ENCODE peak calls at places on chromosomes 11 and 22, in ten cellular contexts. S, L, Z, P, B, T, H, Q, M and F are unnamed samples.

GRCh38 chr11:1934326-1935155 is 12.6 kb upstream of the MRPL23 start:
- DNase-seq in S (no peak), L (no peak), Z (no peak), P (no peak), B (no peak), T (no peak), H (peak; percentile 43), Q (no peak), M (no peak), F (no peak)

GRCh38 chr11:111456859-111457730 is 55.1 kb downstream of the BTG4 start:
- DNase-seq in S (no peak), L (no peak), Z (no peak), P (no peak), B (no peak), T (no peak), H (no peak), Q (no peak), M (no peak), F (no peak)

GRCh38 chr11:90635145-90635544 is 412.3 kb upstream of the CHORDC1 start:
- DNase-seq in S (no peak), L (no peak), Z (no peak), P (no peak), B (no peak), T (no peak), H (no peak), Q (no peak), M (no peak), F (no peak)

GRCh38 chr22:16964366-16964765 is 43.7 kb downstream of the GAB4 start:
- DNase-seq in S (no peak), L (no peak), Z (no peak), P (peak; percentile 5), B (no peak), T (no peak), H (no peak), Q (no peak), M (no peak), F (no peak)

GRCh38 chr11:93528757-93529639 is 14.2 kb downstream of the SMCO4 start:
- DNase-seq in S (no peak), L (no peak), Z (no peak), P (peak; percentile 33), B (peak; percentile 31), T (no peak), H (no peak), Q (no peak), M (no peak), F (no peak)

GRCh38 chr11:33296695-33297094 is 39.5 kb downstream of the HIPK3 start:
- DNase-seq in S (no peak), L (no peak), Z (no peak), P (no peak), B (no peak), T (no peak), H (no peak), Q (no peak), M (no peak), F (no peak)

GRCh38 chr22:22176929-22177616 is 67.5 kb upstream of the VPREB1 start:
- DNase-seq in S (no peak), L (no peak), Z (no peak), P (peak; percentile 3), B (no peak), T (no peak), H (no peak), Q (no peak), M (no peak), F (no peak)

GRCh38 chr11:109423114-109423859 is 1.3 kb downstream of the C11orf87 start:
- DNase-seq in S (no peak), L (no peak), Z (no peak), P (peak; percentile 49), B (no peak), T (no peak), H (no peak), Q (no peak), M (peak; percentile 2), F (no peak)

GRCh38 chr11:33936745-33937612 is 45.1 kb upstream of the LMO2 start:
- DNase-seq in S (no peak), L (no peak), Z (no peak), P (peak; percentile 47), B (peak; percentile 67), T (peak; percentile 83), H (no peak), Q (peak; percentile 62), M (no peak), F (peak; percentile 54)

GRCh38 chr22:43957871-43958270 is 2.6 kb downstream of the SAMM50 start:
- DNase-seq in S (no peak), L (no peak), Z (peak; percentile 15), P (no peak), B (no peak), T (peak; percentile 19), H (no peak), Q (no peak), M (no peak), F (no peak)

GRCh38 chr22:39303358-39303757 is 16.1 kb downstream of the RPL3 start:
- DNase-seq in S (no peak), L (no peak), Z (no peak), P (no peak), B (no peak), T (no peak), H (peak; percentile 84), Q (no peak), M (no peak), F (peak; percentile 89)

GRCh38 chr11:61964941-61965282 is 2.5 kb downstream of the FTH1 start:
- DNase-seq in S (no peak), L (no peak), Z (no peak), P (no peak), B (no peak), T (no peak), H (no peak), Q (no peak), M (no peak), F (no peak)

GRCh38 chr11:65384301-65384889 is 1.9 kb upstream of the SLC25A45 start:
- DNase-seq in S (no peak), L (no peak), Z (peak; percentile 78), P (no peak), B (peak; percentile 52), T (no peak), H (no peak), Q (no peak), M (peak; percentile 32), F (no peak)

GRCh38 chr11:92932023-92932422 is 37.4 kb upstream of the MTNR1B start:
- DNase-seq in S (no peak), L (no peak), Z (no peak), P (no peak), B (no peak), T (no peak), H (no peak), Q (no peak), M (no peak), F (no peak)

GRCh38 chr11:3159296-3160190 is 5.6 kb downstream of the OSBPL5 start:
- DNase-seq in S (no peak), L (no peak), Z (no peak), P (no peak), B (peak; percentile 69), T (peak; percentile 93), H (peak; percentile 60), Q (peak; percentile 81), M (no peak), F (no peak)

GRCh38 chr11:103202048-103202651 is 92.9 kb downstream of the DYNC2H1 start:
- DNase-seq in S (no peak), L (no peak), Z (peak; percentile 74), P (peak; percentile 46), B (no peak), T (no peak), H (no peak), Q (no peak), M (no peak), F (no peak)

GRCh38 chr22:30829901-30830550 is 135.4 kb downstream of the OSBP2 start:
- DNase-seq in S (peak; percentile 35), L (no peak), Z (peak; percentile 97), P (no peak), B (no peak), T (no peak), H (no peak), Q (no peak), M (no peak), F (peak; percentile 29)

GRCh38 chr11:725624-726202 is 19.7 kb downstream of the EPS8L2 start:
- DNase-seq in S (no peak), L (no peak), Z (no peak), P (peak; percentile 48), B (no peak), T (no peak), H (peak; percentile 57), Q (no peak), M (peak; percentile 31), F (no peak)

GRCh38 chr22:48445113-48445827 is 1382.4 kb downstream of the BRD1 start:
- DNase-seq in S (no peak), L (no peak), Z (no peak), P (no peak), B (no peak), T (no peak), H (peak; percentile 24), Q (no peak), M (no peak), F (no peak)

GRCh38 chr11:66607126-66607834 is 9.2 kb upstream of the RBM14 start:
- DNase-seq in S (no peak), L (no peak), Z (no peak), P (no peak), B (peak; percentile 67), T (peak; percentile 96), H (peak; percentile 95), Q (peak; percentile 51), M (no peak), F (peak; percentile 99)

GRCh38 chr22:30580896-30581295 is 6.4 kb upstream of the GAL3ST1 start:
- DNase-seq in S (no peak), L (no peak), Z (no peak), P (no peak), B (no peak), T (no peak), H (no peak), Q (no peak), M (no peak), F (no peak)

GRCh38 chr11:19075636-19076035 is 15.1 kb upstream of the MRGPRX2 start:
- DNase-seq in S (no peak), L (no peak), Z (no peak), P (no peak), B (no peak), T (no peak), H (no peak), Q (no peak), M (no peak), F (no peak)

GRCh38 chr11:11170352-11171084 is 182.5 kb downstream of the CSNK2A3 start:
- DNase-seq in S (no peak), L (no peak), Z (no peak), P (no peak), B (no peak), T (no peak), H (no peak), Q (no peak), M (no peak), F (no peak)

GRCh38 chr11:113531575-113532451 is 56.6 kb upstream of the DRD2 start:
- DNase-seq in S (no peak), L (no peak), Z (no peak), P (no peak), B (no peak), T (no peak), H (no peak), Q (no peak), M (no peak), F (no peak)

GRCh38 chr11:3723014-3723708 is 52.0 kb upstream of the CHRNA10 start:
- DNase-seq in S (no peak), L (no peak), Z (peak; percentile 69), P (no peak), B (peak; percentile 28), T (no peak), H (no peak), Q (no peak), M (no peak), F (no peak)

GRCh38 chr22:32206774-32207758 is 2.2 kb upstream of the RFPL2 start:
- DNase-seq in S (no peak), L (no peak), Z (peak; percentile 48), P (no peak), B (no peak), T (no peak), H (peak; percentile 65), Q (no peak), M (peak; percentile 56), F (peak; percentile 71)

GRCh38 chr11:77073328-77074001 is 6.7 kb downstream of the CAPN5 start:
- DNase-seq in S (no peak), L (no peak), Z (peak; percentile 75), P (no peak), B (peak; percentile 96), T (peak; percentile 98), H (peak; percentile 57), Q (peak; percentile 83), M (no peak), F (peak; percentile 48)

GRCh38 chr11:60795291-60795690 is 10.2 kb downstream of the MS4A10 start:
- DNase-seq in S (no peak), L (no peak), Z (no peak), P (no peak), B (no peak), T (no peak), H (no peak), Q (no peak), M (no peak), F (no peak)